ENCODE peak calls at places on chromosomes 11 and 22, in nine cellular contexts. X, P, T, Z, R, K, F, G and M are unnamed samples.

GRCh38 chr11:6771926-6772898 is at the start of gene OR2AG2:
- DNase-seq in G (no peak), K (no peak), R (no peak), Z (no peak), P (no peak), F (no peak), T (peak), X (no peak), M (no peak)

GRCh38 chr22:29334148-29334547 is 18.7 kb upstream of the RASL10A start:
- DNase-seq in Z (no peak), P (no peak), X (no peak), F (no peak), K (no peak), T (no peak), R (no peak), G (no peak), M (no peak)

GRCh38 chr22:39138357-39138997 is 14.0 kb downstream of the CBX7 start:
- DNase-seq in R (no peak), T (no peak), F (no peak), G (no peak), P (no peak), Z (no peak), X (no peak), K (no peak), M (no peak)

GRCh38 chr11:38411149-38411548 is 1813.1 kb upstream of the RAG2 start:
- DNase-seq in G (no peak), P (no peak), F (no peak), Z (no peak), X (no peak), R (no peak), K (no peak), T (no peak), M (no peak)

GRCh38 chr11:65501530-65502273 is 2.9 kb downstream of the MALAT1 start:
- DNase-seq in G (peak), X (no peak), P (no peak), R (peak), Z (no peak), F (peak), K (no peak), T (no peak), M (no peak)

GRCh38 chr22:25564320-25564978 is at the start of gene GRK3:
- DNase-seq in R (peak), F (peak), G (peak), P (peak), T (peak), K (peak), Z (peak), X (peak), M (peak)

GRCh38 chr22:41305646-41306045 is 4.3 kb downstream of the ZC3H7B start:
- DNase-seq in Z (peak), X (no peak), K (no peak), G (peak), F (peak), R (peak), P (no peak), T (no peak), M (no peak)

GRCh38 chr11:63888170-63889086 is 28.5 kb downstream of the RCOR2 start:
- DNase-seq in G (no peak), F (peak), P (no peak), K (peak), X (peak), T (peak), R (peak), Z (no peak), M (peak)

GRCh38 chr11:76216536-76217326 is 10.4 kb upstream of the WNT11 start:
- DNase-seq in G (no peak), X (no peak), T (no peak), F (no peak), Z (no peak), P (no peak), K (no peak), R (no peak), M (no peak)

GRCh38 chr11:73974611-73975478 is 7.8 kb downstream of the UCP2 start:
- DNase-seq in G (no peak), F (no peak), T (no peak), K (no peak), P (no peak), Z (no peak), R (no peak), X (no peak), M (no peak)

GRCh38 chr11:2837096-2837601 is 48.4 kb downstream of the CDKN1C start:
- DNase-seq in Z (peak), X (no peak), R (no peak), P (no peak), G (peak), T (no peak), K (peak), F (no peak), M (no peak)

GRCh38 chr22:38713921-38714320 is 8.2 kb downstream of the GTPBP1 start:
- DNase-seq in Z (no peak), X (no peak), K (no peak), G (no peak), R (no peak), P (no peak), F (no peak), T (no peak), M (no peak)

GRCh38 chr11:111327908-111328624 is 29.7 kb downstream of the POU2AF3 start:
- DNase-seq in R (peak), Z (no peak), G (no peak), T (no peak), P (no peak), F (peak), X (no peak), K (no peak), M (no peak)

GRCh38 chr11:35905901-35906661 is 37.8 kb upstream of the LDLRAD3 start:
- DNase-seq in P (no peak), Z (no peak), R (no peak), G (peak), K (no peak), F (no peak), T (no peak), X (no peak), M (no peak)

GRCh38 chr11:70762810-70763209 is 364.5 kb downstream of the CTTN start:
- DNase-seq in F (no peak), P (no peak), K (no peak), T (no peak), G (no peak), Z (no peak), R (no peak), X (no peak), M (no peak)

GRCh38 chr11:86288776-86289507 is 13.1 kb upstream of the HIKESHI start:
- DNase-seq in P (no peak), T (no peak), G (no peak), F (no peak), X (no peak), R (peak), K (no peak), Z (no peak), M (no peak)

GRCh38 chr11:48107188-48107704 is 109.4 kb upstream of the OR4B1 start:
- DNase-seq in K (peak), R (peak), T (peak), P (no peak), G (peak), Z (peak), X (no peak), F (peak), M (no peak)

GRCh38 chr11:44033856-44034255 is 13.9 kb upstream of the ACCSL start:
- DNase-seq in R (no peak), F (no peak), Z (no peak), K (no peak), T (no peak), G (no peak), P (peak), X (no peak), M (no peak)

GRCh38 chr22:31829505-31829904 is 75.7 kb downstream of the DEPDC5 start:
- DNase-seq in P (no peak), X (peak), K (no peak), F (peak), G (peak), Z (peak), T (peak), R (peak), M (no peak)

GRCh38 chr11:87219266-87219665 is 181.5 kb downstream of the TMEM135 start:
- DNase-seq in K (no peak), Z (no peak), X (no peak), F (no peak), G (no peak), P (no peak), R (peak), T (peak), M (no peak)

GRCh38 chr11:74487875-74488274 is 5.6 kb downstream of the LIPT2 start:
- DNase-seq in X (no peak), F (peak), G (no peak), R (no peak), K (no peak), Z (no peak), P (no peak), T (no peak), M (no peak)

GRCh38 chr11:110022548-110022947 is 70.6 kb upstream of the ZC3H12C start:
- DNase-seq in P (no peak), T (no peak), K (no peak), G (peak), R (peak), F (no peak), Z (no peak), X (no peak), M (no peak)

GRCh38 chr11:58829736-58830135 is 14.8 kb downstream of the GLYATL2 start:
- DNase-seq in Z (no peak), X (no peak), R (peak), K (no peak), F (peak), T (no peak), G (peak), P (no peak), M (no peak)

GRCh38 chr11:119166368-119167076 is 2.0 kb upstream of the NLRX1 start:
- DNase-seq in R (peak), K (no peak), T (no peak), Z (peak), X (no peak), G (peak), F (peak), P (no peak), M (no peak)

GRCh38 chr11:4092031-4092430 is 2.6 kb upstream of the RRM1 start:
- DNase-seq in R (no peak), P (no peak), T (no peak), K (no peak), X (no peak), Z (no peak), F (no peak), G (no peak), M (no peak)

GRCh38 chr11:111429066-111429506 is 50.0 kb upstream of the POU2AF1 start:
- DNase-seq in R (no peak), G (peak), X (peak), K (peak), P (no peak), F (peak), T (peak), Z (no peak), M (no peak)

GRCh38 chr11:99371257-99371656 is 350.5 kb downstream of the CNTN5 start:
- DNase-seq in P (no peak), F (no peak), X (no peak), R (peak), G (peak), T (no peak), Z (no peak), K (no peak), M (no peak)

GRCh38 chr22:37048133-37048532 is 3.4 kb upstream of the KCTD17 start:
- DNase-seq in T (no peak), F (no peak), X (no peak), K (no peak), R (peak), Z (no peak), P (no peak), G (peak), M (no peak)

GRCh38 chr11:72111803-72112540 is 523 bp downstream of the ANAPC15 start:
- DNase-seq in X (no peak), G (peak), R (peak), P (peak), K (peak), Z (peak), F (peak), T (peak), M (peak)

GRCh38 chr11:36408476-36409136 is 101.5 kb downstream of the TRAF6 start:
- DNase-seq in T (no peak), K (no peak), F (no peak), R (no peak), P (no peak), G (no peak), X (no peak), Z (no peak), M (no peak)

GRCh38 chr11:126561327-126561893 is 205.9 kb downstream of the ST3GAL4 start:
- DNase-seq in T (peak), Z (no peak), G (peak), F (peak), K (no peak), R (peak), P (no peak), X (no peak), M (no peak)